ENCODE peak calls at places on chromosomes 16 and 17, in nine cellular contexts. W is A549, P is fibroblast of lung, L is ovary, U is body of pancreas, B is prostate gland, O is PC-3, I is esophagus squamous epithelium, C is mammary epithelial cell. Y is an unnamed sample.

GRCh38 chr16:68368602-68368944 is 57.8 kb downstream of the PRMT7 start:
- DNase-seq in W (no peak), P (no peak), L (no peak), U (no peak), B (no peak), O (no peak), I (no peak), C (no peak), Y (no peak)

GRCh38 chr16:89923640-89924297 is 627 bp downstream of the TUBB3 start:
- DNase-seq in W (no peak), P (no peak), L (no peak), U (no peak), B (no peak), O (no peak), I (no peak), C (no peak), Y (no peak)

GRCh38 chr17:62630365-62631085 is 3.1 kb downstream of the MRC2 start:
- DNase-seq in W (no peak), P (no peak), L (no peak), U (no peak), B (no peak), O (no peak), I (no peak), C (peak), Y (peak)

GRCh38 chr17:79902146-79902791 is 63.0 kb upstream of the CBX4 start:
- DNase-seq in W (no peak), P (no peak), L (no peak), U (no peak), B (no peak), O (no peak), I (no peak), C (no peak), Y (no peak)

GRCh38 chr16:64455275-64455674 is 666.6 kb downstream of the CDH11 start:
- DNase-seq in W (no peak), P (peak), L (no peak), U (no peak), B (no peak), O (peak), I (no peak), C (no peak), Y (peak)

GRCh38 chr17:72244494-72244893 is 123.7 kb downstream of the SOX9 start:
- DNase-seq in W (no peak), P (peak), L (no peak), U (no peak), B (no peak), O (peak), I (no peak), C (no peak), Y (peak)

GRCh38 chr16:457732-458400 is 32.4 kb downstream of the RAB11FIP3 start:
- DNase-seq in W (peak), P (no peak), L (no peak), U (peak), B (no peak), O (no peak), I (no peak), C (no peak), Y (peak)

GRCh38 chr17:74607219-74607618 is 15.1 kb upstream of the CD300LD start:
- DNase-seq in W (no peak), P (no peak), L (no peak), U (no peak), B (no peak), O (no peak), I (no peak), C (no peak), Y (no peak)

GRCh38 chr17:80826955-80827645 is 164.5 kb upstream of the CHMP6 start:
- DNase-seq in W (peak), P (peak), L (no peak), U (no peak), B (no peak), O (peak), I (no peak), C (peak), Y (no peak)

GRCh38 chr17:72697602-72698146 is 394.8 kb downstream of the SLC39A11 start:
- DNase-seq in W (no peak), P (no peak), L (no peak), U (no peak), B (no peak), O (peak), I (no peak), C (no peak), Y (no peak)

DNA sequence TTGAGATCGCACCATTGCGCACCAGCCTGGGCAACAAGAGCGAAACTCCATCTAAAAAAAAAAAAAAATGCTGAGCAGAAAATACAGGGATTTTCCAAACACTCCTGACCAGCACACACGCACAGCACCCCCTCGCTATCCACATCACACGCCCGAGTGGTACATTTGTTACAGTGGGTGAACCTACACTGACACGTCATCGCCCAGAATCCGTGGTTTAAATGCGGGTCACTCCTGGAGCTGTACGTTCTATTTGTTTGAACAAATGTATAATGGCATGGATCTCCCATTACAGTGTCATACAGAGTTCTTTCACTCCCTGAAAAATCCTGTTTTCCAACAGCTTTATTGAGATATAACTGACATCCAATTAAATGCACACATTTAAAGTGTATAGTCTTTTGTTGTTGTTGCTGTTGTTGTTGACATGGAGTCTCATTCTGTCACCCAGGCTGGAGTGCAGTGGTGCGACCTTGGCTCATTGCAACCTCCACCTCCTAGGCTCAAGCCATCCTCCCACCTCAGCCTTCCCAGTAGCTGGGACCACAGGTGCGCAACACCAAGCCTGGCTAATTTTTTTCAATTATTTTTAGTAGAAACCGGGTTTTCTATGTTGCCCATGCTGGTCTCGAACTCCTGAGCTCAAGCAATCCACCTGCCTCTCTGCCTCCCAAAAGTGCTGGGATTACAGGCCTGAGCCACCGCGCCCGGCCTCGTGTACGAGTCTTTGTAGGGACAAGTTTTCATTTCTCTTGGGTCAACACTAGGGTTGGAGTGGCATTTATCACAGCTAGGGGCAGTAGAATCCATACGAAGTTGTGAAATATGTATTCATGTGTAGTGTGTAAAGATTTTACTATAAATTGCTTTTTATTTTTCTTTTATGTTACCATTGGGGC is 4.4 kb upstream of the CARHSP1 start:
- DNase-seq in W (no peak), P (no peak), L (no peak), U (no peak), B (no peak), O (no peak), I (no peak), C (no peak), Y (no peak)
- TF ChIP-seq CTCF in W (peak), P (peak), L (no peak), U (no peak), B (no peak), O (peak), I (peak), C (peak), Y (peak)

GRCh38 chr16:19698480-19699465 is 19.3 kb downstream of the KNOP1 start:
- DNase-seq in W (no peak), P (peak), L (no peak), U (no peak), B (no peak), O (no peak), I (no peak), C (no peak), Y (no peak)
- H3K27ac ChIP-seq in W (no peak), P (no peak), L (peak), U (peak), B (peak), O (no peak), I (peak), C (no peak), Y (peak)

DNA sequence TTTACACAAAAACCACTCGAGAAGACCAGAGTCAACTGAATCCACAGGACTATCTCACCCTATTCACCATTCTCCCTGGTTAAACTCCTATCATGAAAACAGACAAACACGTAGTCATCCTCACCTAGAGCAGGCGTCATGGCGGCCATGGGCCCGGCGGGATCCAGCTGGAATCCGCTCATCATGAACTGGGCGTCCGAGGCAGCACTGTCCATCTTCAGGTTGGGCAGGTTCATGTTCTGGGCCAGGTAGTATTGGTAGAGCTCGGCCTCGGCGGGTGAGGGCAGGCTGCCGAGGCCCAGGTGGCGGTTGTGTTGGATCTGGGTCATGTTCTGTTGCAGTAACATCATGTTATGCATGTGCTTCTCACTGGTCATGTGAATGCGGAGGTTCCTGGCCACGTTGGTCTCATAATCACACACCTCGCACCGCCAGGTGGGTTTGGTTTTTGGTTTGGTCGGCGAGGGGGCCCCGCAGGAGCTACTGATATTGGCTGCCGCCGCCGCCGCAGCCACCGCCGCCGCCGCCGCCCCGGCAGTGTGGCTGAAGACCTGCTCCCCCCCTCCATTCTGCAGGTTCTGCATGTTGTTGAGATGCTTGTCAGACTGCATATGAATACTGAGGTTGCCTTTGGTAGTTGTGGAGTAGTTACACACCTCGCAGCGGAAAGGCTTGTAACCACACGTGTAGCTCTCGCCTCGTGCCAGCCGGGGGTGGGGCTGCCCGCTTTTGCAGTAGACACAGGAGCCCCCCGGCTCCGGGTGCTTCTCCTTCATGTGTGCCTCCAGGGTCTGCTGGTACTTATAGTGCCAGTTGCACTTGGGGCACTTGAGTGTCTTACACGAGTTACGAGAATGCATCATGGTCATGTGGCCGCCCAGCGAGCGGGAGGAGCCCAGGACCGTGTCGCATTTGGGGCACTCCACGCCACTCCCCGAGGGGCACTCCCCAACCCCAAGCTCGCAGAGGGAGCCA is 90.3 kb downstream of the ZFHX3 start:
- DNase-seq in W (no peak), P (no peak), L (no peak), U (no peak), B (no peak), O (no peak), I (no peak), C (no peak), Y (no peak)
- TF ChIP-seq CTCF in W (no peak), P (no peak), L (no peak), U (no peak), B (no peak), O (no peak), I (no peak), C (no peak), Y (no peak)

DNA sequence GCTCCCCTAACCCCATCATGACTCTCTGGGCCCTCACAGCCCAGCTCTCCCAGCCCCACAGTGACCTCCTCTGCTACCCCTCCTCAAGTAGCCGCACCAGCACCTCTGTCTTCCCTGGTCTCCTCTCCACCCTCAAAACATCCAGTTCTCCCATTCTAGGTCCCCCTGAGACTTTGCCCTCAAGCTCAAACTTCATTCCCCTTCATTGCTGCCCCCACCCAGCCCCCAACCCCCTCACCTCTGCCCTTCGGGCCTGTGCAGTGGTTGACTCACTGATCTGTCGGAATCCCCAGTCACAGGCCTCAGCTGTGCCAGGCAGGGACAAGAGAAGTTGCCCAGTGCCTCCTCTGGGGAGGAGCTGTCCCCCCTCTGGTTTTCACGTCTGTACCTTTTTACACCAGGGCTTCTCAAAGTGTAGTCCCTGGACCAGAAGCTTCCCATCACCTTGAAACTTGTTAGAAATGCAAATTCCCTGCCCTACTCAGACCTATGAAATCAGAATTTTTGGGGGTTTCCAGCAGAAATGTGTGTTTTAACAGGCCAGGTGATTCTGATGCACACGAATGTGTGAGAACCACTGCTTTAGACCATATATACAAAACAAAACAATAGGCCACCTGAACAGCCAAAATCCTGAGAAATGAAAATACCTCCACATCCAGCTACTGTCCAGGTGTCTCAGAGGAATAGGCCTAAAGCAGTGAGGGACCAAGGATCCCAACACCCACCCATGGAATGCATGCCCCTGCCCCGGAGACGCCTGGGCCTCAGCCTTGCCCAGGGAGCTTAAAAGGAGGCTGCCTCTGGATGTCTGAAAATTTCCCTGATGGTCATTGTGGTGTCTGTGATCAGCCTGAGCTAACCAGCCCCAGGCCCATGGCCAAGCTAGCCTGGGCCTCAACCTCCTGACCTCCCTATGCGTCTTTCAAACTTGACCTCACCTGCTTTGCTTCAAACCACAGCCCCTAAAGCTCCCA is 853 bp upstream of the DOK4 start:
- DNase-seq in W (no peak), P (no peak), L (no peak), U (no peak), B (no peak), O (no peak), I (no peak), C (no peak), Y (no peak)
- H3K27ac ChIP-seq in W (peak), P (no peak), L (peak), U (peak), B (peak), O (no peak), I (peak), C (no peak), Y (peak)

DNA sequence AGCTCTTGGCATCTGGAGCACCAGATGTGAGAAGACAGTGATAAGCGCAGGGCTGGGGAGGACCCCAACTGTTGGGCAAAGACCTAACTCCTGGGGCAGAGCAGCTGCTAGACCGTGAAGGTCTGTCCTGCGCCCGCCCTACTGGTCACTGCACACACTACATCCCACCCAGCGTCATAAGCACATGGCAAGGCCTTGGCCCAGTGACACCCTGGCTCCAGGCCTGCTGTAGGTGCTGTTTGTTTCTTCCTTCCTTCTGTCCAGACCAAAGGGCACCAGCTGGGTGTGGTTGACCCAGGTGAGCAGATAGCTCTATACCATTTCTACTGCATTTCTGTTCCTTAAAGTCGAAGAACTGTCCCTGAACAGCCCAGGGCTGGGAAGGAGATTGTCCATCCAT is 6.4 kb downstream of the TRPV3 start:
- DNase-seq in W (no peak), P (no peak), L (no peak), U (no peak), B (no peak), O (no peak), I (no peak), C (no peak), Y (no peak)
- TF ChIP-seq CTCF in W (no peak), P (peak), L (no peak), U (no peak), B (no peak), O (no peak), I (no peak), C (no peak), Y (no peak)

DNA sequence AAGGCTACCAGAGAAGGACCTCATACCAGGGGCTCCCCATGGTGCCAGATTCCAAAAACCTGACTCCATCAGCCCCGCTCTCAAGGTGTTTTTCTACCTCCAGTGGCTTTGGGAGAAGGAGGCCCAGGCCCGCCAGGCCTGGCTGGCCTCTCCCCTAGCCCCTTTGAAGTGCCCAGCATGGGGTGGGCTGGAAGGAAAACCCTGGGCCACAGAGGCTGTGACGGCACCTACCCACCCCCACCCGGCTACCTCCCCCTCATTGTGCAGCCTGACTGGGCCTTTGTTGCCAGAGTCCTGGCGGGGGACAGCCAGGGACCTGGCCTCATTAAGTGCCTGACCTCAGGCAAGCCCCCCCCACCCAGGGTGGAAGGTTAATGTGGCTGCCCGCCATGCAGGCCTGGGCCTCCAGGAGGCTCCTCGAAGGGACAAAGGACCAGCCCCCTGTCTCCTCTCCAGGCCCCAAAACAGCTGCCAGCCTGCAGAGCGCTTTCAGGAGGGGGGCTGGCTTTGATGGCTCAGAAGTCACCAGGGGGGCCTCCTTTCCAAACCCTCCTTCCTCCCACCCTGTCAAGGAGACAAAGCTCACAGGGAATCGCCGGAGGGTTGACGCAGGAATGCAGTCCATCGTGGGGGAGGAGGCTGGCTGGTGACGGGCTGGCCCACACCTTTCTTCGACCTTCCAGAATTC is 159.4 kb downstream of the ZNF423 start:
- DNase-seq in W (no peak), P (no peak), L (no peak), U (no peak), B (no peak), O (no peak), I (no peak), C (no peak), Y (no peak)
- H3K27ac ChIP-seq in W (no peak), P (no peak), L (no peak), U (no peak), B (no peak), O (no peak), I (no peak), C (no peak), Y (peak)

GRCh38 chr17:51005768-51006167 is 114.9 kb downstream of the SPAG9 start:
- DNase-seq in W (no peak), P (no peak), L (no peak), U (no peak), B (no peak), O (no peak), I (no peak), C (no peak), Y (no peak)

GRCh38 chr17:51006601-51007000 is 114.1 kb downstream of the SPAG9 start:
- DNase-seq in W (no peak), P (no peak), L (no peak), U (no peak), B (no peak), O (no peak), I (no peak), C (no peak), Y (no peak)

GRCh38 chr17:51004249-51004648 is 116.4 kb downstream of the SPAG9 start:
- DNase-seq in W (no peak), P (no peak), L (no peak), U (no peak), B (no peak), O (no peak), I (no peak), C (no peak), Y (no peak)

DNA sequence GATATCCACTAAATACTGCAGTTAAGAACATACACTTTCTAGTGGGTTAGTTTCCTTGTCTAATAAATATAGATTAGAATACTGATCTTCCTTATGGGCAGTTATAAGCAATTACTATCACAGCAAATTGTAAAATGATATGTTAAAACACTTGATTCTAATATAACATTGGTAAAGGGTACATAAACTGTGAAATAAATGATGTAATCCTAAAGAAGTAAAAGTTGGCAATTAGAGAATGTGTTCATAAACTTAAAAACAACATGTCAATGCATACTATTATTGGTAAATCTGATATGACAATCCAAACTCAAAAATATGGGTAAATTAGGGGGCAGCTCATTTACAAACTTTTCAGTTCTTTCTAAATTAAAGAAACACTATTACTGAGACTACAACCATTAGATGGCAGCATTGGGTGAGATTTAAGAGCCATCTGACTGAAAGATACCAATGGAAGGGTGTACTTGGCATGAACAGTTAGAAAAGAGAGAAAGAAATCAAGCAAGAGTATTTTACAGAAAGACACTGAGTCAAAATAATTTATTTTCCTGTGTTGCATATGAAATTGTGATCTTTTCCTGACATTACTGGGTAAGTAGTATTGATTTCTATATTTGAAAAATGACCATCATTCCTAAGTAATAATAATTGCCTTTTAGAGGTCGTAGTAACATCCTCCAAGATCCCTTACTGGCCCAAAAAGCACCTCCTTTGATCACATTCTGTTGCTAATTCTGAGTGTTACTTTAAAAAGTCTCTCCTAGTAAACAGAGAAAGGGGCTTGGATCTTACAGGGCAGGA is 119.6 kb downstream of the SPAG9 start:
- DNase-seq in W (peak), P (peak), L (no peak), U (no peak), B (peak), O (peak), I (no peak), C (peak), Y (peak)
- TF ChIP-seq CTCF in W (peak), P (peak), L (peak), U (peak), B (peak), O (peak), I (peak), C (peak), Y (peak)

GRCh38 chr17:68439656-68440290 is 17.5 kb downstream of the WIPI1 start:
- DNase-seq in W (no peak), P (no peak), L (no peak), U (no peak), B (no peak), O (no peak), I (no peak), C (no peak), Y (no peak)
- H3K27ac ChIP-seq in W (no peak), P (no peak), L (no peak), U (no peak), B (peak), O (no peak), I (no peak), C (no peak), Y (no peak)

Y was measured in cardiac muscle cell.